ENCODE peak calls at places on chromosomes 7 and 10, in ten cellular contexts. R is RPMI8226; I is NCI-H510A; Q is endothelial cell; E is activated CD4-positive, alpha-beta T cell treated with anti-CD3 and anti-CD28 coated beads, Interleukin-2, amount 50 U/mL, for 24 hours; B is renal cortical epithelial cell; X is T-helper 2 cell; J is iris pigment epithelial cell; G is activated naive CD8-positive, alpha-beta T cell treated with anti-CD3 and anti-CD28 coated beads, Interleukin-2, amount 10 ng/mL, durations not matched to agents 7 days and 5 days; D is amygdala. T is an unnamed sample.

GRCh38 chr7:34939175-34939574 is 98.1 kb downstream of the DPY19L1 start:
- DNase-seq in R (no peak), I (no peak), Q (no peak), E (no peak), B (peak), X (no peak), J (peak), G (no peak), D (no peak), T (no peak)

GRCh38 chr7:134602921-134603394 is 43.7 kb upstream of the BPGM start:
- DNase-seq in R (peak), I (no peak), Q (no peak), E (no peak), B (peak), X (no peak), J (peak), G (no peak), D (peak), T (no peak)

GRCh38 chr7:151470656-151471180 is 30.8 kb upstream of the CRYGN start:
- DNase-seq in R (no peak), I (no peak), Q (no peak), E (no peak), B (no peak), X (no peak), J (peak), G (no peak), D (no peak), T (no peak)

GRCh38 chr10:78190051-78190450 is 156.4 kb downstream of the RPS24 start:
- DNase-seq in R (no peak), I (no peak), Q (no peak), E (no peak), B (no peak), X (no peak), J (no peak), G (no peak), D (no peak), T (no peak)

GRCh38 chr10:36801660-36802059 is 323.7 kb upstream of the ANKRD30A start:
- DNase-seq in R (no peak), I (no peak), Q (no peak), E (no peak), B (peak), X (no peak), J (no peak), G (no peak), D (no peak), T (no peak)

GRCh38 chr10:103983367-103983911 is 16.5 kb downstream of the SLK start:
- DNase-seq in R (peak), I (no peak), Q (no peak), E (no peak), B (no peak), X (no peak), J (no peak), G (no peak), D (no peak), T (no peak)

GRCh38 chr7:12879139-12879538 is 191.7 kb downstream of the ARL4A start:
- DNase-seq in R (no peak), I (no peak), Q (no peak), E (no peak), B (no peak), X (no peak), J (no peak), G (no peak), D (no peak), T (no peak)

GRCh38 chr7:73770002-73770859 is at the start of gene CLDN3:
- DNase-seq in R (peak), I (peak), Q (peak), E (no peak), B (peak), X (no peak), J (peak), G (peak), D (no peak), T (no peak)

GRCh38 chr10:6108631-6109443 is 20.0 kb downstream of the RBM17 start:
- DNase-seq in R (peak), I (no peak), Q (peak), E (no peak), B (peak), X (no peak), J (peak), G (no peak), D (no peak), T (no peak)

GRCh38 chr10:119335671-119336353 is 128.4 kb downstream of the GRK5 start:
- DNase-seq in R (no peak), I (no peak), Q (no peak), E (no peak), B (no peak), X (no peak), J (no peak), G (no peak), D (no peak), T (no peak)

GRCh38 chr7:104106106-104106505 is 101.7 kb downstream of the ORC5 start:
- DNase-seq in R (no peak), I (no peak), Q (no peak), E (no peak), B (no peak), X (no peak), J (peak), G (no peak), D (no peak), T (no peak)